ENCODE peak calls at places on chromosomes 16 and 17, in five cellular contexts. One of them, this sample, is unnamed. For H3K27me3, the result is how much of the 10 kb centered on the place peaks cover.

GRCh38 chr17:43651621-43652480 is 9.9 kb downstream of the MEOX1 start:
- DNase-seq in RWPE2: no peak
- DNase-seq in adrenal gland: no peak
- DNase-seq in BJ: no peak
- DNase-seq in lower lobe of right lung: no peak
- DNase-seq in this sample: no peak

GRCh38 chr16:898761-899677 is 71.8 kb downstream of the LMF1 start:
- DNase-seq in adrenal gland: no peak
- DNase-seq in RWPE2: no peak
- DNase-seq in lower lobe of right lung: no peak
- DNase-seq in BJ: no peak
- DNase-seq in this sample: no peak

GRCh38 chr16:3152273-3153076 is 17.6 kb downstream of the ZNF213 start:
- DNase-seq in lower lobe of right lung: peak
- DNase-seq in RWPE2: peak
- DNase-seq in BJ: peak
- DNase-seq in adrenal gland: peak
- DNase-seq in this sample: peak

GRCh38 chr17:72294487-72294893 is 173.7 kb downstream of the SOX9 start:
- DNase-seq in RWPE2: no peak
- DNase-seq in BJ: no peak
- DNase-seq in adrenal gland: no peak
- DNase-seq in lower lobe of right lung: no peak
- DNase-seq in this sample: no peak

GRCh38 chr16:27429981-27430441 is 28.0 kb downstream of the IL21R start:
- DNase-seq in adrenal gland: no peak
- DNase-seq in RWPE2: no peak
- DNase-seq in BJ: no peak
- DNase-seq in lower lobe of right lung: no peak
- DNase-seq in this sample: no peak

GRCh38 chr16:84985079-84986065 is 26.0 kb downstream of the ZDHHC7 start:
- DNase-seq in adrenal gland: no peak
- DNase-seq in BJ: peak
- DNase-seq in RWPE2: no peak
- DNase-seq in lower lobe of right lung: peak
- DNase-seq in this sample: peak

GRCh38 chr16:14527411-14528044 is 102.5 kb downstream of the PARN start:
- DNase-seq in RWPE2: no peak
- DNase-seq in BJ: no peak
- DNase-seq in adrenal gland: peak
- DNase-seq in lower lobe of right lung: no peak
- DNase-seq in this sample: peak

GRCh38 chr17:57762375-57762916 is 17.3 kb upstream of the CCDC182 start:
- DNase-seq in lower lobe of right lung: no peak
- DNase-seq in BJ: no peak
- DNase-seq in RWPE2: no peak
- DNase-seq in adrenal gland: no peak
- DNase-seq in this sample: no peak

GRCh38 chr17:2894782-2895181 is 98.5 kb downstream of the RAP1GAP2 start:
- DNase-seq in RWPE2: no peak
- DNase-seq in BJ: no peak
- DNase-seq in adrenal gland: no peak
- DNase-seq in lower lobe of right lung: no peak
- DNase-seq in this sample: no peak

GRCh38 chr16:77408607-77409006 is 26.2 kb downstream of the ADAMTS18 start:
- DNase-seq in adrenal gland: no peak
- DNase-seq in BJ: no peak
- DNase-seq in RWPE2: no peak
- DNase-seq in lower lobe of right lung: no peak
- DNase-seq in this sample: no peak

GRCh38 chr17:3695723-3696411 is at the start of gene P2RX5:
- DNase-seq in adrenal gland: no peak
- DNase-seq in lower lobe of right lung: peak
- DNase-seq in BJ: no peak
- DNase-seq in RWPE2: no peak
- DNase-seq in this sample: peak

GRCh38 chr17:66123163-66123562 is 68.8 kb downstream of the CEP112 start:
- DNase-seq in lower lobe of right lung: no peak
- DNase-seq in BJ: no peak
- DNase-seq in RWPE2: no peak
- DNase-seq in adrenal gland: no peak
- DNase-seq in this sample: no peak

GRCh38 chr16:50657251-50657650 is 23.9 kb downstream of the SNX20 start:
- DNase-seq in BJ: no peak
- DNase-seq in RWPE2: no peak
- DNase-seq in lower lobe of right lung: no peak
- DNase-seq in adrenal gland: no peak
- DNase-seq in this sample: no peak

GRCh38 chr17:79034931-79035485 is 11.0 kb downstream of the C1QTNF1 start:
- DNase-seq in RWPE2: peak
- DNase-seq in lower lobe of right lung: no peak
- DNase-seq in adrenal gland: no peak
- DNase-seq in BJ: no peak
- DNase-seq in this sample: peak

GRCh38 chr16:88309905-88310259 is 72.9 kb upstream of the ZNF469 start:
- DNase-seq in adrenal gland: no peak
- DNase-seq in BJ: no peak
- DNase-seq in lower lobe of right lung: no peak
- DNase-seq in RWPE2: no peak
- DNase-seq in this sample: no peak

GRCh38 chr16:6146874-6147425 is 1049.4 kb upstream of the EEF2KMT start:
- DNase-seq in lower lobe of right lung: no peak
- DNase-seq in adrenal gland: no peak
- DNase-seq in RWPE2: no peak
- DNase-seq in BJ: no peak
- DNase-seq in this sample: no peak

GRCh38 chr16:48421741-48422140 is 36.5 kb upstream of the SIAH1 start:
- DNase-seq in adrenal gland: no peak
- DNase-seq in RWPE2: no peak
- DNase-seq in BJ: no peak
- DNase-seq in lower lobe of right lung: no peak
- DNase-seq in this sample: no peak

GRCh38 chr16:13950821-13951547 is 31.0 kb downstream of the ERCC4 start:
- DNase-seq in BJ: no peak
- DNase-seq in RWPE2: no peak
- DNase-seq in lower lobe of right lung: no peak
- DNase-seq in adrenal gland: no peak
- DNase-seq in this sample: no peak

GRCh38 chr17:74417178-74418045 is 14.5 kb upstream of the GPRC5C start:
- DNase-seq in lower lobe of right lung: no peak
- DNase-seq in BJ: no peak
- DNase-seq in adrenal gland: no peak
- DNase-seq in RWPE2: no peak
- DNase-seq in this sample: no peak

GRCh38 chr17:15955793-15956541 is 11.0 kb downstream of the ADORA2B start:
- DNase-seq in BJ: no peak
- DNase-seq in adrenal gland: no peak
- DNase-seq in RWPE2: no peak
- DNase-seq in lower lobe of right lung: no peak
- DNase-seq in this sample: no peak

GRCh38 chr16:20614201-20615141 is 38.3 kb upstream of the ACSM2B start:
- DNase-seq in adrenal gland: no peak
- DNase-seq in RWPE2: no peak
- DNase-seq in lower lobe of right lung: peak
- DNase-seq in BJ: no peak
- DNase-seq in this sample: no peak

GRCh38 chr17:61251939-61252865 is 147.4 kb upstream of the TBX2 start:
- DNase-seq in RWPE2: no peak
- DNase-seq in BJ: peak
- DNase-seq in adrenal gland: peak
- DNase-seq in lower lobe of right lung: peak
- DNase-seq in this sample: peak

GRCh38 chr17:28716740-28717577 is 709 bp downstream of the RAB34 start:
- DNase-seq in lower lobe of right lung: peak
- DNase-seq in BJ: no peak
- DNase-seq in adrenal gland: peak
- DNase-seq in RWPE2: no peak
- DNase-seq in this sample: peak

GRCh38 chr17:77875881-77876509 is 82.5 kb upstream of the TNRC6C start:
- DNase-seq in BJ: no peak
- DNase-seq in lower lobe of right lung: peak
- DNase-seq in RWPE2: no peak
- DNase-seq in adrenal gland: no peak
- DNase-seq in this sample: no peak

GRCh38 chr17:69539781-69540319 is 125.4 kb downstream of the MAP2K6 start:
- DNase-seq in adrenal gland: no peak
- DNase-seq in RWPE2: no peak
- DNase-seq in BJ: peak
- DNase-seq in lower lobe of right lung: no peak
- DNase-seq in this sample: no peak

GRCh38 chr17:36511216-36511615 is 23.5 kb downstream of the MYO19 start:
- DNase-seq in adrenal gland: no peak
- DNase-seq in BJ: no peak
- DNase-seq in RWPE2: no peak
- DNase-seq in lower lobe of right lung: no peak
- DNase-seq in this sample: no peak

GRCh38 chr17:57962441-57963148 is 7.4 kb upstream of the CUEDC1 start:
- DNase-seq in adrenal gland: no peak
- DNase-seq in RWPE2: no peak
- DNase-seq in BJ: no peak
- DNase-seq in lower lobe of right lung: no peak
- DNase-seq in this sample: no peak

GRCh38 chr16:88536971-88537751 is 33.0 kb upstream of the ZC3H18 start:
- DNase-seq in lower lobe of right lung: no peak
- DNase-seq in adrenal gland: no peak
- DNase-seq in RWPE2: no peak
- DNase-seq in BJ: no peak
- DNase-seq in this sample: no peak

GRCh38 chr16:89297870-89298545 is 80.5 kb downstream of the ZNF778 start:
- DNase-seq in BJ: no peak
- DNase-seq in adrenal gland: no peak
- DNase-seq in RWPE2: no peak
- DNase-seq in lower lobe of right lung: no peak
- DNase-seq in this sample: no peak

GRCh38 chr16:27317320-27317719 is 3.5 kb downstream of the IL4R start:
- DNase-seq in adrenal gland: peak
- DNase-seq in RWPE2: peak
- DNase-seq in lower lobe of right lung: no peak
- DNase-seq in BJ: no peak
- DNase-seq in this sample: no peak

GRCh38 chr17:11245187-11245586 is 4.2 kb downstream of the SHISA6 start:
- DNase-seq in lower lobe of right lung: no peak
- DNase-seq in adrenal gland: no peak
- DNase-seq in RWPE2: no peak
- DNase-seq in BJ: no peak
- DNase-seq in this sample: no peak

GRCh38 chr16:25413962-25414361 is 156.3 kb upstream of the ZKSCAN2 start:
- DNase-seq in lower lobe of right lung: no peak
- DNase-seq in BJ: peak
- DNase-seq in adrenal gland: no peak
- DNase-seq in RWPE2: no peak
- DNase-seq in this sample: no peak

DNA sequence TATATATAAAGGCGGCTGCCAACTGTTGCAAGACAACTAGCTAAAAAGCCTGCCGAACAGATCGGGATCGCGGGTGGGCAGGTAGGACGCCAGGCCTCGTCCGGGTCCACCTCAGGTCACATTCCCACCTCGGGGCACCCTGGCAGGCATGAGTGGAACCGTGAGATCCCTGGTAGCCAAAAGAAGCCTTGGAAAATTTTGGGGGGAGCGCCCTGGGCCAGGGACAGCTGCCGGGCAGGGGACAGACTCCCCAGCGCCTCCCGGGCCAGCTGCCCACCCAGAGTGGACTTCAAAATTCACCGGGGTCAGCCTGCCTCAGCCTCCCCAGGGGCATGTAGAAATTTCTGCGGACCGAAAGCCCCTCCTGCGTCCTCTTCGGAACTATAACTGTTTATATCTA is 760.9 kb downstream of the KCNJ18 start:
- DNase-seq in BJ: no peak
- DNase-seq in RWPE2: no peak
- DNase-seq in adrenal gland: no peak
- DNase-seq in lower lobe of right lung: no peak
- DNase-seq in this sample: no peak
- H3K27me3 ChIP-seq in BJ: under half
- H3K27me3 ChIP-seq in RWPE2: under half
- H3K27me3 ChIP-seq in adrenal gland: under half
- H3K27me3 ChIP-seq in lower lobe of right lung: under half
- H3K27me3 ChIP-seq in this sample: under half

GRCh38 chr16:80081851-80082250 is 458.9 kb upstream of the DYNLRB2 start:
- DNase-seq in adrenal gland: no peak
- DNase-seq in lower lobe of right lung: no peak
- DNase-seq in RWPE2: no peak
- DNase-seq in BJ: no peak
- DNase-seq in this sample: no peak
- H3K4me3 ChIP-seq in adrenal gland: no peak
- H3K4me3 ChIP-seq in lower lobe of right lung: no peak
- H3K4me3 ChIP-seq in RWPE2: no peak
- H3K4me3 ChIP-seq in BJ: no peak
- H3K4me3 ChIP-seq in this sample: no peak

DNA sequence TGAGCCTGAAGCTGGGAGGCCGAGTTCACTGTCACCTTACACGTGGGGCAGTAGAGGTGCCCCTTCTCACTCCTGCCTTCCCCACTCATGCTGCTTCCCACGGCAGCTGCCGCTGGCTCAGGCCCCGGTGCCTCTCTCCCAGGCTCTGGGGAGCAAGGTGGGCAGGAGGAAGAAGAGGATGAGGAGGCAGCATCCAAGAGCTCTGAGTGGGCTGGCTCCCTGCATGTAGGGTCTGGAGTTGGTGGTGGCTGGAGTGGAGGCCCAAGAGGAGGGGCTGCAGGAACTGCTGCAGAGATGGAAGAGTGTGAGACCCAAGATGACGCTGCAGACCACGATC is 8.9 kb downstream of the NKIRAS2 start:
- DNase-seq in BJ: no peak
- DNase-seq in lower lobe of right lung: no peak
- DNase-seq in adrenal gland: no peak
- DNase-seq in RWPE2: no peak
- DNase-seq in this sample: no peak
- TF ChIP-seq CTCF in BJ: no peak
- TF ChIP-seq CTCF in lower lobe of right lung: no peak
- TF ChIP-seq CTCF in adrenal gland: no peak
- TF ChIP-seq CTCF in RWPE2: no peak
- TF ChIP-seq CTCF in this sample: no peak

GRCh38 chr17:49225554-49226236 is 4.9 kb downstream of the PHOSPHO1 start:
- DNase-seq in BJ: no peak
- DNase-seq in lower lobe of right lung: no peak
- DNase-seq in adrenal gland: no peak
- DNase-seq in RWPE2: no peak
- DNase-seq in this sample: no peak
- H3K27me3 ChIP-seq in BJ: under half
- H3K27me3 ChIP-seq in lower lobe of right lung: under half
- H3K27me3 ChIP-seq in adrenal gland: under half
- H3K27me3 ChIP-seq in RWPE2: half or more
- H3K27me3 ChIP-seq in this sample: half or more

GRCh38 chr17:50593321-50593720 is 32.8 kb downstream of the CACNA1G start:
- DNase-seq in lower lobe of right lung: peak
- DNase-seq in BJ: no peak
- DNase-seq in RWPE2: no peak
- DNase-seq in adrenal gland: no peak
- DNase-seq in this sample: no peak
- H3K4me3 ChIP-seq in lower lobe of right lung: no peak
- H3K4me3 ChIP-seq in BJ: no peak
- H3K4me3 ChIP-seq in RWPE2: no peak
- H3K4me3 ChIP-seq in adrenal gland: no peak
- H3K4me3 ChIP-seq in this sample: no peak

GRCh38 chr17:38868968-38869646 is 751 bp upstream of the LASP1 start:
- DNase-seq in lower lobe of right lung: peak
- DNase-seq in BJ: peak
- DNase-seq in adrenal gland: peak
- DNase-seq in RWPE2: peak
- DNase-seq in this sample: peak
- TF ChIP-seq CTCF in lower lobe of right lung: no peak
- TF ChIP-seq CTCF in BJ: peak
- TF ChIP-seq CTCF in adrenal gland: no peak
- TF ChIP-seq CTCF in RWPE2: peak
- TF ChIP-seq CTCF in this sample: no peak

This sample was measured in tibial artery.